ENCODE peak calls at places on chromosome 6, in eight cellular contexts. P is WERI-Rb-1, V is heart right ventricle, J is cardiac fibroblast, C is MM.1S, S is AG04450, I is PC-9, F is cardiac muscle cell. Y is an unnamed sample.

GRCh38 chr6:13368079-13368478 is 39.7 kb upstream of the TBC1D7 start:
- DNase-seq in S (no peak), I (no peak), F (no peak), C (no peak), P (no peak), V (no peak), J (no peak), Y (no peak)

GRCh38 chr6:121887724-121888123 is 452.3 kb downstream of the GJA1 start:
- DNase-seq in I (no peak), P (no peak), F (no peak), S (no peak), J (no peak), C (no peak), V (no peak), Y (no peak)

GRCh38 chr6:131948692-131949614 is 2.2 kb downstream of the CCN2 start:
- DNase-seq in J (peak; percentile 92), I (peak; percentile 69), S (peak; percentile 74), P (no peak), C (no peak), F (peak; percentile 80), V (no peak), Y (peak; percentile 86)

GRCh38 chr6:85670573-85670972 is 27.9 kb upstream of the SYNCRIP start:
- DNase-seq in V (no peak), F (peak; percentile 75), P (no peak), C (no peak), J (peak; percentile 77), S (no peak), I (no peak), Y (peak; percentile 36)

GRCh38 chr6:82862543-82862942 is 203.1 kb downstream of the UBE3D start:
- DNase-seq in C (no peak), V (no peak), F (peak; percentile 68), J (peak; percentile 64), I (peak; percentile 45), S (no peak), P (no peak), Y (peak; percentile 38)

GRCh38 chr6:72324591-72324990 is 297.3 kb upstream of the KCNQ5 start:
- DNase-seq in J (peak; percentile 63), S (no peak), P (no peak), C (no peak), F (peak; percentile 45), I (no peak), V (no peak), Y (no peak)

GRCh38 chr6:42349753-42350573 is 101.8 kb downstream of the TRERF1 start:
- DNase-seq in I (no peak), P (peak; percentile 78), J (no peak), S (no peak), V (no peak), F (no peak), C (no peak), Y (peak; percentile 71)

GRCh38 chr6:4906293-4906941 is 97.4 kb downstream of the RPP40 start:
- DNase-seq in C (peak; percentile 39), I (no peak), V (no peak), S (no peak), J (no peak), F (no peak), P (no peak), Y (no peak)

GRCh38 chr6:56772737-56773184 is 130.1 kb upstream of the DST start:
- DNase-seq in S (peak; percentile 78), F (peak; percentile 81), P (no peak), J (peak; percentile 78), C (no peak), I (peak; percentile 47), V (no peak), Y (peak; percentile 88)

GRCh38 chr6:100382031-100382430 is 82.7 kb downstream of the SIM1 start:
- DNase-seq in J (no peak), F (no peak), S (no peak), V (no peak), P (no peak), C (no peak), I (no peak), Y (peak; percentile 56)

GRCh38 chr6:13710552-13711383 is 867 bp downstream of the RANBP9 start:
- DNase-seq in S (no peak), F (no peak), J (no peak), V (peak; percentile 45), P (peak; percentile 74), C (peak; percentile 52), I (no peak), Y (peak; percentile 62)

GRCh38 chr6:157996918-157997702 is 15.4 kb downstream of the SYNJ2 start:
- DNase-seq in F (no peak), V (no peak), I (no peak), J (no peak), S (no peak), C (no peak), P (no peak), Y (no peak)

GRCh38 chr6:117600008-117600743 is 2.1 kb downstream of the GOPC start:
- DNase-seq in J (no peak), I (no peak), P (no peak), V (no peak), C (peak; percentile 27), S (no peak), F (peak; percentile 11), Y (peak; percentile 33)

GRCh38 chr6:90478278-90478677 is 108.6 kb downstream of the MAP3K7 start:
- DNase-seq in I (no peak), C (no peak), F (no peak), V (no peak), P (peak; percentile 77), J (no peak), S (no peak), Y (no peak)

GRCh38 chr6:26233608-26234420 is 131.2 kb upstream of the BTN3A2 start:
- DNase-seq in V (no peak), C (peak; percentile 90), J (peak; percentile 69), F (peak; percentile 68), P (no peak), S (no peak), I (peak; percentile 73), Y (peak; percentile 66)

DNA sequence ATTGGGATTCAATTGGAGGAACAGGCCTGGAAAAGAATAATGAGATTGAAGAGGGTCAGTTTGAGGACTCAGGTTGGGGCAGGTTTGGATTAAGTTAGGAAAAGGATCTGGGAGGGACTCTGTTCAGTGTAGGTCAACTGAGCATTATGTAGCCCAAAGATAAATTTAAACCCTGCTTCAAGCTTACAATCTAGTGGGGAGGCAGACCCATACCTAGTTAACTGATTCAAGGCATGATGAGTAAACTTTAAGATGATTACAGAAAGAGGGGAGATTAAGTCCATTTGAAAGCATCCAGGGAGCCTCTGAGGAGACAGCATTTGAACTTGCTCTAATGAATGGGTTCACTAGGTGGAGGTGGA is 11.4 kb upstream of the LTA start:
- DNase-seq in S (no peak), V (no peak), P (no peak), I (no peak), F (no peak), C (no peak), J (no peak), Y (no peak)
- H3K4me3 ChIP-seq in S (no peak overlapping the region), V (no peak overlapping the region), P (no peak overlapping the region), I (no peak overlapping the region), F (no peak overlapping the region), C (peak overlapping the region; percentile 6), J (no peak overlapping the region), Y (no peak overlapping the region)

GRCh38 chr6:168439791-168440491 is 1.0 kb upstream of the SMOC2 start:
- DNase-seq in P (no peak), J (no peak), F (no peak), C (no peak), V (no peak), I (no peak), S (no peak), Y (no peak)

GRCh38 chr6:168437751-168438150 is 3.2 kb upstream of the SMOC2 start:
- DNase-seq in S (no peak), C (no peak), J (no peak), F (no peak), I (no peak), P (no peak), V (no peak), Y (no peak)

GRCh38 chr6:168442646-168443045 is 1.7 kb downstream of the SMOC2 start:
- DNase-seq in P (no peak), V (no peak), F (no peak), C (no peak), I (no peak), S (no peak), J (no peak), Y (no peak)

GRCh38 chr6:168441434-168442391 is 729 bp downstream of the SMOC2 start:
- DNase-seq in F (no peak), C (no peak), J (no peak), S (no peak), V (no peak), I (no peak), P (no peak), Y (no peak)

DNA sequence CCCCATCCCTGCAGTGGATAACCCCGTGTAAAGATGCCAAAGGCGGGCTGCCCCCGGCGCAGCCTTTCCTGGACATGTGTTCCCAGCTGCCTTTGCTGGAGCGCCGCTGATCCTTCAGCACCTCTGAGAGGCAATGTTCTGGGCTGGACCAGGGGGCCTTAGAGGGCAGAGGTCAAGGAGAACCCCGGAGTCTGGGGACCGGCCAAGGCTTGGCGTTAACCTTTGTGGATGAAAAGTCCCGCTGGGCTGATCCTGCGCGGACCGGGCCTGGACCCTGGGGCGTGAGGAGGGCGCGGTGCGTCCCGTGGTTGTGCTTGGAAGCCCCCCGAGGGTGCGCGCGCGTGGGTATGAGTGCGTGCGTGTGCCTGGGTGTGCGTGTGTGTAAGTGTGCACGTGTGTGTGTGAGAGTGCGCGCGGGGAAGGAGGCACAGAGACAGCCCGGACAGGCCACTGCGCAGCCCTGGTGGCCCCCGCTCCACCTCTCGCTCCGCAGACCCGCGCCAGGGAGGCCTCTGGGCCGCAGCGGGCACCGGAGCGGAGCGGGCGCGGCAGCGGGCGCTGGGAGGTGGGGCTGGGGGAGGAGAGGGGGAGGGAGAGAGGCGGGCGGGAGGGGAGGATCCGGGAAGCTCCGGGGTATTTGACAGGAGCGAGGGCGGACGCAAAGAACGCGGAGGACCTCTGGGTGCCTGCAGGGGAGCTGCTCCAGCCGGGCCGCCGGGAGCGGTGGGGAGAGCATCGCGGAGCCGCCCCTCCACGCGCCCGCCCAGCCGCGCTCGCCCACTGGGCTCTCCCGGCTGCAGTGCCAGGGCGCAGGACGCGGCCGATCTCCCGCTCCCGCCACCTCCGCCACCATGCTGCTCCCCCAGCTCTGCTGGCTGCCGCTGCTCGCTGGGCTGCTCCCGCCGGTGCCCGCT is at the start of gene SMOC2:
- DNase-seq in I (no peak), S (no peak), F (peak; percentile 8), V (peak; percentile 58), P (peak; percentile 67), C (no peak), J (no peak), Y (no peak)
- H3K4me3 ChIP-seq in I (no peak within 1 kb of the TSS), S (no peak within 1 kb of the TSS), F (peak within 1 kb of the TSS; percentile 43), V (peak within 1 kb of the TSS; percentile 56), P (peak within 1 kb of the TSS; percentile 47), C (no peak within 1 kb of the TSS), J (peak within 1 kb of the TSS; percentile 26), Y (no peak within 1 kb of the TSS)

DNA sequence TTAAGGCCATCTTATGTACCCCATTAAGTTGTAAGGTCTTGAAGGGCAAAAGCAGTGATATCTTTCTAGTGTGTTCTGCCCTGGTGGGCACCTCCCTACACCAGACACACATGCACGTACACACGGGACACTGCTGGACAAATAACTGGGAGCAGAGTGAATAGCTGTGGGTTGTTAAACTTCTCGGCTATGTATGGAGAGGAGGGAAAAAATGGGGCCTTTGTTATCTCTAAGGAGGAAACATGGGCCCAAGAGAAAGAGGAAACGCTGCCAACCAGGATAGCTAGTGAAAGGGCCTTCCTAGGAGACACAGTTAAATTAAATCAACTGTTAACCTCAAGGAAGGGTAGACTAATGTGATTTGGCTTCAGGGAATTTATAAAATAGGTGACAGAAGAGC is 169.7 kb downstream of the MYLK4 start:
- DNase-seq in P (no peak), S (no peak), I (no peak), J (no peak), F (peak; percentile 42), V (no peak), C (no peak), Y (no peak)
- H3K4me3 ChIP-seq in P (no peak overlapping the region), S (no peak overlapping the region), I (no peak overlapping the region), J (no peak overlapping the region), F (no peak overlapping the region), V (no peak overlapping the region), C (no peak overlapping the region), Y (no peak overlapping the region)

GRCh38 chr6:137736048-137736846 is 130.8 kb upstream of the TNFAIP3 start:
- DNase-seq in V (no peak), J (no peak), S (no peak), I (no peak), P (no peak), C (peak; percentile 80), F (no peak), Y (no peak)
- H3K4me3 ChIP-seq in V (no peak overlapping the region), J (no peak overlapping the region), S (no peak overlapping the region), I (no peak overlapping the region), P (no peak overlapping the region), C (peak overlapping the region; percentile 32), F (no peak overlapping the region), Y (no peak overlapping the region)